ENCODE peak calls at places on chromosome 4, in nine cellular contexts. F, O, M, G, E, H, V, A and D are unnamed samples.

GRCh38 chr4:70992354-70992753 is 1.1 kb upstream of the DCK start:
- DNase-seq in F (no peak), O (no peak), M (no peak), G (no peak), E (no peak), H (no peak), V (no peak), A (no peak), D (no peak)

GRCh38 chr4:26178874-26179273 is 141.9 kb upstream of the RBPJ start:
- DNase-seq in F (peak; percentile 59), O (no peak), M (no peak), G (peak; percentile 35), E (no peak), H (peak; percentile 67), V (peak; percentile 96), A (peak; percentile 65), D (no peak)

GRCh38 chr4:52243367-52243766 is 192.3 kb downstream of the SPATA18 start:
- DNase-seq in F (no peak), O (no peak), M (no peak), G (no peak), E (no peak), H (no peak), V (no peak), A (no peak), D (no peak)

GRCh38 chr4:84401669-84402068 is 97.4 kb downstream of the NKX6-1 start:
- DNase-seq in F (no peak), O (no peak), M (no peak), G (no peak), E (no peak), H (no peak), V (no peak), A (no peak), D (no peak)

GRCh38 chr4:53150631-53151488 is 215.0 kb downstream of the SCFD2 start:
- DNase-seq in F (peak; percentile 17), O (no peak), M (no peak), G (no peak), E (no peak), H (no peak), V (peak; percentile 12), A (no peak), D (no peak)

GRCh38 chr4:7074423-7074822 is 6.6 kb upstream of the GRPEL1 start:
- DNase-seq in F (peak; percentile 13), O (no peak), M (no peak), G (no peak), E (no peak), H (no peak), V (no peak), A (no peak), D (no peak)

GRCh38 chr4:19913670-19914069 is 338.0 kb upstream of the SLIT2 start:
- DNase-seq in F (no peak), O (no peak), M (no peak), G (no peak), E (no peak), H (no peak), V (peak; percentile 2), A (no peak), D (no peak)

GRCh38 chr4:157048248-157048647 is 27.7 kb upstream of the GLRB start:
- DNase-seq in F (peak; percentile 11), O (no peak), M (peak; percentile 80), G (peak; percentile 27), E (peak; percentile 83), H (peak; percentile 72), V (peak; percentile 85), A (peak; percentile 20), D (no peak)

GRCh38 chr4:168863719-168864632 is 146.1 kb downstream of the CBR4 start:
- DNase-seq in F (no peak), O (no peak), M (no peak), G (no peak), E (no peak), H (no peak), V (no peak), A (no peak), D (no peak)

GRCh38 chr4:17234678-17235077 is 277.2 kb downstream of the QDPR start:
- DNase-seq in F (no peak), O (no peak), M (no peak), G (no peak), E (no peak), H (no peak), V (no peak), A (no peak), D (no peak)

GRCh38 chr4:25330335-25330734 is 17.8 kb downstream of the ZCCHC4 start:
- DNase-seq in F (no peak), O (no peak), M (no peak), G (no peak), E (no peak), H (no peak), V (no peak), A (no peak), D (no peak)

GRCh38 chr4:7698586-7698985 is 241.1 kb downstream of the AFAP1 start:
- DNase-seq in F (no peak), O (no peak), M (no peak), G (no peak), E (peak; percentile 1), H (no peak), V (no peak), A (no peak), D (no peak)

GRCh38 chr4:41339812-41340809 is 83.4 kb downstream of the UCHL1 start:
- DNase-seq in F (peak; percentile 54), O (no peak), M (peak; percentile 71), G (no peak), E (peak; percentile 84), H (no peak), V (peak; percentile 61), A (no peak), D (no peak)

GRCh38 chr4:94339779-94340178 is 2.9 kb downstream of the HPGDS start:
- DNase-seq in F (no peak), O (no peak), M (no peak), G (no peak), E (no peak), H (no peak), V (no peak), A (no peak), D (no peak)

GRCh38 chr4:154254999-154255398 is 236.6 kb downstream of the DCHS2 start:
- DNase-seq in F (no peak), O (no peak), M (no peak), G (no peak), E (no peak), H (no peak), V (no peak), A (no peak), D (no peak)

GRCh38 chr4:98293089-98293887 is 32.1 kb downstream of the RAP1GDS1 start:
- DNase-seq in F (no peak), O (no peak), M (no peak), G (no peak), E (no peak), H (no peak), V (peak; percentile 14), A (no peak), D (no peak)

GRCh38 chr4:1235381-1236102 is 13.4 kb downstream of the CTBP1 start:
- DNase-seq in F (no peak), O (peak; percentile 20), M (no peak), G (no peak), E (no peak), H (peak; percentile 9), V (no peak), A (peak; percentile 9), D (no peak)

GRCh38 chr4:168917150-168917779 is 92.8 kb downstream of the CBR4 start:
- DNase-seq in F (peak; percentile 67), O (no peak), M (peak; percentile 26), G (no peak), E (no peak), H (no peak), V (peak; percentile 76), A (no peak), D (no peak)

GRCh38 chr4:87649980-87650379 is at the start of gene DMP1:
- DNase-seq in F (no peak), O (no peak), M (no peak), G (no peak), E (no peak), H (no peak), V (no peak), A (no peak), D (no peak)

GRCh38 chr4:87644286-87644685 is 5.8 kb upstream of the DMP1 start:
- DNase-seq in F (no peak), O (no peak), M (no peak), G (no peak), E (no peak), H (no peak), V (no peak), A (no peak), D (no peak)
- TF ChIP-seq CTCF in F (peak; percentile 9), O (no peak), M (no peak), G (no peak), E (no peak), H (no peak), V (peak; percentile 28), A (no peak), D (no peak)

GRCh38 chr4:131093303-131093702 is 1997.4 kb downstream of the C4orf33 start:
- DNase-seq in F (no peak), O (no peak), M (no peak), G (no peak), E (no peak), H (no peak), V (no peak), A (no peak), D (no peak)

DNA sequence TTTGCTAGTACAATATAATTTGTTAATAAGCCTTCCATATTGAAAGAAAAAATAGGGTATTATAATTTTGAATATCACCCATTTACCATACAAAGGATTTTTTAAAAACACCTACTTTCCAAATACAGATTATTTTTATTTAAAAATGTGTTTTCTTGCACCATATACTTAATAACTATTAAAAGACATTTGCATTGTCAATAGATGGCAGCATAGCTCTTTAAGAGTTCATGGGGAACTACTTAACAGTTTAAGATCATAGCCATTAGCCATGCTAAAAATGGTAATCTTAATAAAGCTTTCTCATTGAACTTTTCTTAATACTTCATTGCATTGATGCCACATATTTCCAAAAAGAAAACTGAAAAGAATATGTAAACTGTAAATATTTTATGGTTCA is 1995.9 kb downstream of the C4orf33 start:
- DNase-seq in F (peak; percentile 64), O (no peak), M (no peak), G (no peak), E (no peak), H (no peak), V (peak; percentile 67), A (no peak), D (no peak)
- TF ChIP-seq CTCF in F (peak; percentile 47), O (no peak), M (peak; percentile 8), G (no peak), E (no peak), H (no peak), V (peak; percentile 54), A (peak; percentile 11), D (peak; percentile 69)

DNA sequence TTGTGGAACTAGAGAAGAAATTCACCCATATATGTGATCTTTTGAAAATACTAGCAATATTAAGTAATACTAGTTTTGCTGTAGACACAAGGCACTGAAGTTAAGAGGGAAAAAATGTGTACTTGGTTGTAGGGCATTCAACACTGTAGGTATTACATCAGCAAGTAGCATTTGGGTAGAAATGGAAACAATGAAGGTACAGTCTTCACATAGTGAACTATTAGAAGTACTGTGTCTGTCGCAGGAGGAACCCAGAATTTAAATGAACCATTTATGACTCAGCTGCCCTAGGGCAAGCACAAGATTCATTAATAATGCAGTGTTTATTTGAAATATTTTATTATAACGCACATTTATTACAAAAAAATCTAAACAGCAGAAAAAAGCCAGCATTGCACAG is 572.7 kb upstream of the TENM3 start:
- DNase-seq in F (no peak), O (no peak), M (no peak), G (no peak), E (no peak), H (no peak), V (no peak), A (no peak), D (no peak)
- TF ChIP-seq CTCF in F (no peak), O (no peak), M (no peak), G (no peak), E (no peak), H (no peak), V (no peak), A (no peak), D (no peak)

GRCh38 chr4:87498446-87498900 is 30.7 kb downstream of the SPARCL1 start:
- DNase-seq in F (peak; percentile 50), O (no peak), M (peak; percentile 52), G (no peak), E (peak; percentile 28), H (no peak), V (no peak), A (no peak), D (no peak)
- TF ChIP-seq CTCF in F (no peak), O (no peak), M (no peak), G (no peak), E (no peak), H (no peak), V (no peak), A (no peak), D (no peak)